ENCODE peak calls at places on chromosomes 13 and 19, in four cellular contexts. T, W, M and J are unnamed samples.
A peak's percentile ranks its signal among the peaks of the same experiment; 100 is the strongest.

GRCh38 chr19:46579286-46579944 is 21.7 kb upstream of the CALM3 start:
- DNase-seq in W (no peak), M (no peak), T (no peak), J (no peak)

GRCh38 chr19:38162632-38163031 is 61.4 kb downstream of the DPF1 start:
- DNase-seq in T (no peak), W (no peak), M (peak; percentile 8), J (no peak)

GRCh38 chr19:48735031-48735615 is 5.3 kb downstream of the RASIP1 start:
- DNase-seq in W (no peak), T (no peak), M (peak; percentile 48), J (no peak)

GRCh38 chr19:51359294-51359693 is 6.9 kb downstream of the ETFB start:
- DNase-seq in W (no peak), T (peak; percentile 93), M (peak; percentile 86), J (no peak)

GRCh38 chr19:10288662-10289166 is 1.0 kb upstream of the ICAM5 start:
- DNase-seq in M (peak; percentile 59), W (no peak), T (peak; percentile 69), J (no peak)

GRCh38 chr13:99037756-99038155 is 59.9 kb upstream of the DOCK9 start:
- DNase-seq in T (no peak), M (no peak), W (no peak), J (no peak)

GRCh38 chr13:106407338-106407737 is 128.1 kb downstream of the EFNB2 start:
- DNase-seq in W (no peak), M (peak; percentile 70), T (no peak), J (no peak)

GRCh38 chr13:50161052-50161451 is 145.8 kb downstream of the KCNRG start:
- DNase-seq in M (peak; percentile 90), W (no peak), T (peak; percentile 49), J (no peak)

GRCh38 chr19:51783373-51783772 is 11.6 kb upstream of the FPR3 start:
- DNase-seq in M (peak; percentile 40), W (no peak), T (peak; percentile 36), J (no peak)

GRCh38 chr19:15629003-15629880 is 11.5 kb upstream of the CYP4F3 start:
- DNase-seq in W (peak; percentile 89), T (peak; percentile 47), M (peak; percentile 45), J (peak; percentile 38)

GRCh38 chr13:112696001-112696868 is 6.4 kb downstream of the ATP11A start:
- DNase-seq in T (no peak), M (no peak), W (peak; percentile 40), J (no peak)

GRCh38 chr13:66837246-66837645 is 392.9 kb downstream of the PCDH9 start:
- DNase-seq in M (no peak), T (no peak), W (no peak), J (no peak)

GRCh38 chr19:8487137-8487851 is 15.1 kb downstream of the PRAM1 start:
- DNase-seq in M (no peak), T (no peak), W (no peak), J (no peak)

GRCh38 chr13:66624302-66624701 is 605.8 kb downstream of the PCDH9 start:
- DNase-seq in W (no peak), T (no peak), M (no peak), J (no peak)

GRCh38 chr13:24997367-24997967 is 98.5 kb upstream of the PABPC3 start:
- DNase-seq in W (no peak), T (peak; percentile 34), M (peak; percentile 26), J (no peak)

GRCh38 chr13:49418206-49418605 is 25.7 kb downstream of the CAB39L start:
- DNase-seq in M (no peak), W (no peak), T (no peak), J (no peak)

GRCh38 chr13:98443800-98444325 is 133.0 kb downstream of the STK24 start:
- DNase-seq in T (no peak), W (no peak), M (no peak), J (no peak)

GRCh38 chr13:97142452-97142851 is 79.7 kb upstream of the MBNL2 start:
- DNase-seq in W (no peak), T (peak; percentile 43), M (no peak), J (peak; percentile 56)

GRCh38 chr13:59447846-59448620 is 715.7 kb downstream of the DIAPH3 start:
- DNase-seq in M (no peak), W (no peak), T (no peak), J (peak; percentile 21)

GRCh38 chr19:55585658-55586339 is 5.2 kb upstream of the ZNF579 start:
- DNase-seq in W (no peak), T (peak; percentile 68), M (no peak), J (peak; percentile 26)

GRCh38 chr19:55588738-55589137 is 8.1 kb upstream of the ZNF579 start:
- DNase-seq in M (no peak), W (no peak), T (no peak), J (no peak)

GRCh38 chr19:55590109-55590508 is 9.2 kb downstream of the FIZ1 start:
- DNase-seq in T (no peak), W (no peak), M (no peak), J (no peak)

GRCh38 chr19:55584871-55585270 is 4.2 kb upstream of the ZNF579 start:
- DNase-seq in T (no peak), M (no peak), W (no peak), J (no peak)

GRCh38 chr19:55586976-55587668 is 6.5 kb upstream of the ZNF579 start:
- DNase-seq in W (peak; percentile 98), T (peak; percentile 90), M (peak; percentile 91), J (peak; percentile 93)
- H3K4me3 ChIP-seq in W (peak overlapping the region; percentile 6), T (peak overlapping the region; percentile 52), M (peak overlapping the region; percentile 27), J (peak overlapping the region; percentile 3)

GRCh38 chr19:1907563-1908363 is 2.6 kb downstream of the ADAT3 start:
- DNase-seq in W (no peak), M (peak; percentile 38), T (no peak), J (no peak)
- H3K4me3 ChIP-seq in W (no peak overlapping the region), M (peak overlapping the region; percentile 23), T (no peak overlapping the region), J (no peak overlapping the region)

GRCh38 chr19:35755550-35756371 is 1.1 kb downstream of the HSPB6 start:
- DNase-seq in W (peak; percentile 80), M (no peak), T (peak; percentile 89), J (peak; percentile 42)
- H3K4me3 ChIP-seq in W (peak overlapping the region; percentile 92), M (no peak overlapping the region), T (peak overlapping the region; percentile 92), J (no peak overlapping the region)

GRCh38 chr19:39402417-39403297 is 4.0 kb upstream of the ZFP36 start:
- DNase-seq in T (peak; percentile 94), M (peak; percentile 74), W (peak; percentile 94), J (peak; percentile 84)

GRCh38 chr19:39399684-39400465 is 6.8 kb upstream of the ZFP36 start:
- DNase-seq in M (no peak), T (no peak), W (no peak), J (no peak)

GRCh38 chr19:39403331-39404312 is 3.0 kb upstream of the ZFP36 start:
- DNase-seq in M (peak; percentile 88), T (peak; percentile 100), W (peak; percentile 99), J (peak; percentile 98)

GRCh38 chr19:39400997-39401548 is 5.6 kb upstream of the ZFP36 start:
- DNase-seq in T (no peak), M (no peak), W (no peak), J (no peak)

DNA sequence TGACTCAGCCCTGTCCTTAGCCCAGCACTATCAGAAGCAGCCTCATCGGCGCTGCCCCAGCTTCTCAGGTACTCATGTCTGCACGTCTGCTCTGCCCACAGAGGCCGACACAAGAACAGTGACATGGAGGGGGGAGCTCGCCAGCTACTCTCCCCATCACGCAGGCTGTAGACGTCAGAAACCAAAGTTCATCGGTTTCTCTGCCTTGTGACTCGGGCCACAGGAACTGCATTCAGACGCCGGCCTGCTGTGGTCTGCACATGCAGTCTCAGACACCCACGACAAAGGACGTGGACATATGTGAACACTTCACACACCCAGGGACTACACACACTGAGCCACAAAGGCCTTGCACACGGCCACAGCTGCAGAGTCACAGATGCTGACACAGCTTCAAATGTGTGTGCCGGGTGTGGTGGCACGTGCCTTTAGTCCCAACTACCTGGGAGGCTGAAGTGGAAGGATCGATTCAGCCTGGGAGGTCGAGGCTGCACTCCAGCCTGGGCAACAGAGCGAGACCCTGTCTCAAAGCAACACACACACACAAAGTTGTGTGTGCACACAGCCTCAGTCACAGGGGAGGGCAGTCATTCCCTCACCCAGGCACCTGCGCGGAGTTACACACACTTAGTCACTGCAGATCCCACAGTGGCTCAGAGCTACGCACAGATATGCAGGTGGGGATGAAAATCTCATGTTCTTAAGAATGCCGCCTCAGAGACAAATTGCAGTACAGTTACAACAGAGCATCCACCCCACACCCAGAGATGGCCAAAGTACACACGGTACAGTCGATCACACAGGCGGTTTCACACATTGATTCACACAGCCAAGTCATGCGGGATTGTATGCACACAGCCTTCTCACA is 4.9 kb upstream of the ZFP36 start:
- DNase-seq in M (peak; percentile 97), T (peak; percentile 85), W (no peak), J (peak; percentile 47)
- H3K4me3 ChIP-seq in M (no peak overlapping the region), T (no peak overlapping the region), W (peak overlapping the region; percentile 55), J (no peak overlapping the region)

DNA sequence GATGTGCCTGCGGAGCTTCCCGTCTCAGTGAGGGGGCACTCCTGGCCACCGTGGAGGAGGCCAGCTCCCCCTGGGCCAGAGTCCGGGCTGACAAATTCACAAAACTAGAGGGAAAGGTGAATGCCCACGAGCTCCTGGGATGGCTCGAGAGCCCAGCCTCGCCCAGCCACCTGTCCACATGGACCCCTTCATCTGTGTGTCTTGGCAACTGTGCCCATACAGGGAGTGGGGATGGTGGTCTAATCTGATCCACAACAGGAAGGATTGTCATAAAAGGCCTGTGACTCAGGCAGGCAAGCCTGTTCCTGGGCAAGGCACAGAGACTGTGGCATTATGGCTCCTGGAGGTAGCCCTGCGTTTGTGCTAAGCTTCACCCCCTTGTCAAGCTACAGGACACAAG is 19.9 kb downstream of the CAPS start:
- DNase-seq in T (no peak), M (no peak), W (no peak), J (no peak)
- H3K4me3 ChIP-seq in T (no peak overlapping the region), M (no peak overlapping the region), W (no peak overlapping the region), J (no peak overlapping the region)

DNA sequence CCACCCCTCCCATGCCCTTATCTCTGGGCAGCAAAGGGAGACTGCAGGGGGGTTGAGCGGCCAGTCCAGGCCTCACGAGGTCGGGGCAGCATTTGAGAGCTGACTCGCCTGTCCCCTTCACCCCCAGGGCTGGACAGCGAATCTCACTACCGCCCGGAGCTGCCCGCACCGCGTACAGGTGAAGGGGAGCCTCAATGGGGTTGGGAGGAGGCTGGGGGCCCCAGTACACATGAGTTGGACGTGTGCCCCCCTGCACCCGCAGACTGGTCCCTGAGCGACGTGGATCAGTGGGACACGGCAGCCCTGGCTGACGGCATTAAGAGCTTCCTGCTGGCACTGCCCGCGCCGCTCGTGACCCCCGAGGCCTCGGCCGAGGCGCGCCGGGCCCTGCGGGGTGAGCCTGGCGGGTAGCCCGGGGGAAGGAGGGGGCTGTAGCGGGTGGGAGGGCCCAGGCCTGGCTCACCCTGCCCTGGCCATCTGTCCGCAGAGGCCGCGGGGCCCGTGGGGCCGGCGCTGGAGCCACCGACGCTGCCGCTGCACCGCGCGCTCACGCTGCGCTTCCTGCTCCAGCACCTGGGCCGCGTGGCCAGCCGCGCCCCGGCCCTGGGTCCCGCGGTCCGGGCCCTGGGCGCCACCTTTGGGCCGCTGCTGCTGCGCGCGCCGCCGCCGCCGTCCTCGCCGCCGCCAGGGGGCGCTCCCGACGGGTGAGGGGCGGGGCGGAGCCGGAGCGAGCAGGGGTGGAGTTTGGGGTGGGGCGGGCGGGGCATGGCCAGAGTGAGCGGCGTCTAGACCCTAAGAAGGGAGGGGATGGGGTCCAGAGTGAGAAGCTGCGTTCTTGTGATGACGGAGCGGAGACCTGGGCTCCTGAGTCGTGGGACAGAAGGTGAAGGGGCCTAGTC is 8.1 kb downstream of the PIK3R2 start:
- DNase-seq in M (no peak), T (peak; percentile 63), W (no peak), J (no peak)
- H3K4me3 ChIP-seq in M (peak overlapping the region; percentile 14), T (peak overlapping the region; percentile 21), W (peak overlapping the region; percentile 40), J (peak overlapping the region; percentile 20)

GRCh38 chr19:28737021-28737525 is 475.9 kb downstream of the UQCRFS1 start:
- DNase-seq in W (no peak), T (peak; percentile 13), M (peak; percentile 1), J (peak; percentile 27)
- H3K4me3 ChIP-seq in W (no peak overlapping the region), T (no peak overlapping the region), M (no peak overlapping the region), J (no peak overlapping the region)